ENCODE peak calls at places on chromosomes 2 and 18, in six cellular contexts. R is endothelial cell of umbilical vein, M is A549, W is HCT116, Q is SK-N-SH, A is K562. L is an unnamed sample.

GRCh38 chr2:196459539-196459938 is 180.0 kb upstream of the CCDC150 start:
- DNase-seq in R (no peak), M (no peak), W (no peak), Q (no peak), A (peak; percentile 6), L (peak; percentile 39)

GRCh38 chr18:75161629-75162028 is 47.3 kb downstream of the PTGR3 start:
- DNase-seq in R (peak; percentile 18), M (peak; percentile 61), W (peak; percentile 32), Q (no peak), A (no peak), L (peak; percentile 81)

GRCh38 chr2:29811378-29811777 is 110.0 kb downstream of the ALK start:
- DNase-seq in R (no peak), M (no peak), W (no peak), Q (no peak), A (no peak), L (no peak)

GRCh38 chr2:222993920-222994650 is 57.9 kb upstream of the KCNE4 start:
- DNase-seq in R (peak; percentile 86), M (peak; percentile 41), W (no peak), Q (peak; percentile 47), A (no peak), L (no peak)

GRCh38 chr2:112803691-112804521 is 19.6 kb upstream of the IL1A start:
- DNase-seq in R (no peak), M (peak; percentile 81), W (no peak), Q (no peak), A (peak; percentile 31), L (no peak)

GRCh38 chr18:68660355-68661183 is 54.3 kb downstream of the TMX3 start:
- DNase-seq in R (peak; percentile 42), M (peak; percentile 33), W (peak; percentile 29), Q (peak; percentile 14), A (peak; percentile 8), L (peak; percentile 35)

GRCh38 chr18:2417861-2418610 is 153.3 kb downstream of the METTL4 start:
- DNase-seq in R (no peak), M (no peak), W (no peak), Q (no peak), A (no peak), L (no peak)

GRCh38 chr18:23422751-23423418 is 30.2 kb upstream of the RIOK3 start:
- DNase-seq in R (no peak), M (peak; percentile 56), W (peak; percentile 78), Q (peak; percentile 21), A (peak; percentile 65), L (peak; percentile 95)

GRCh38 chr2:188369365-188369764 is 77.7 kb downstream of the GULP1 start:
- DNase-seq in R (peak; percentile 70), M (peak; percentile 69), W (peak; percentile 35), Q (peak; percentile 18), A (peak; percentile 18), L (peak; percentile 48)

GRCh38 chr2:195663007-195663406 is 6.0 kb downstream of the SLC39A10 start:
- DNase-seq in R (no peak), M (no peak), W (no peak), Q (no peak), A (no peak), L (peak; percentile 45)

GRCh38 chr2:24245986-24246779 is 71.3 kb downstream of the FAM228A start:
- DNase-seq in R (no peak), M (no peak), W (no peak), Q (no peak), A (no peak), L (no peak)

GRCh38 chr2:220356076-220356475 is 728.6 kb downstream of the SLC4A3 start:
- DNase-seq in R (no peak), M (no peak), W (peak; percentile 23), Q (no peak), A (no peak), L (no peak)

GRCh38 chr2:207504513-207505171 is 25.1 kb upstream of the CREB1 start:
- DNase-seq in R (no peak), M (no peak), W (no peak), Q (no peak), A (no peak), L (no peak)

GRCh38 chr2:119647440-119648169 is 31.4 kb upstream of the TMEM177 start:
- DNase-seq in R (peak; percentile 86), M (no peak), W (no peak), Q (no peak), A (no peak), L (peak; percentile 56)

GRCh38 chr2:232309592-232309991 is 69.0 kb upstream of the ALPP start:
- DNase-seq in R (no peak), M (no peak), W (no peak), Q (no peak), A (no peak), L (peak; percentile 45)
- H3K4me3 ChIP-seq in R (no peak overlapping the region), M (no peak overlapping the region), W (no peak overlapping the region), Q (no peak overlapping the region), A (no peak overlapping the region), L (no peak overlapping the region)

GRCh38 chr18:43181711-43182110 is 66.2 kb upstream of the RIT2 start:
- DNase-seq in R (no peak), M (no peak), W (no peak), Q (no peak), A (no peak), L (no peak)
- TF ChIP-seq MAX in R (no peak), M (no peak), W (no peak), Q (no peak), A (no peak), L (no peak)

GRCh38 chr2:72750977-72751639 is 74.7 kb downstream of the EXOC6B start:
- DNase-seq in R (no peak), M (no peak), W (no peak), Q (no peak), A (no peak), L (no peak)
- H3K4me3 ChIP-seq in R (no peak overlapping the region), M (no peak overlapping the region), W (no peak overlapping the region), Q (no peak overlapping the region), A (no peak overlapping the region), L (no peak overlapping the region)

GRCh38 chr2:228689049-228689448 is 507.6 kb upstream of the SPHKAP start:
- DNase-seq in R (no peak), M (peak; percentile 6), W (no peak), Q (peak; percentile 60), A (no peak), L (peak; percentile 40)
- TF ChIP-seq MAX in R (no peak), M (no peak), W (no peak), Q (no peak), A (no peak), L (no peak)

GRCh38 chr2:97992836-97993825 is 2.6 kb downstream of the TMEM131 start:
- DNase-seq in R (no peak), M (no peak), W (no peak), Q (no peak), A (no peak), L (no peak)
- H3K4me3 ChIP-seq in R (no peak overlapping the region), M (no peak overlapping the region), W (no peak overlapping the region), Q (peak overlapping the region; percentile 93), A (peak overlapping the region; percentile 86), L (peak overlapping the region; percentile 93)

DNA sequence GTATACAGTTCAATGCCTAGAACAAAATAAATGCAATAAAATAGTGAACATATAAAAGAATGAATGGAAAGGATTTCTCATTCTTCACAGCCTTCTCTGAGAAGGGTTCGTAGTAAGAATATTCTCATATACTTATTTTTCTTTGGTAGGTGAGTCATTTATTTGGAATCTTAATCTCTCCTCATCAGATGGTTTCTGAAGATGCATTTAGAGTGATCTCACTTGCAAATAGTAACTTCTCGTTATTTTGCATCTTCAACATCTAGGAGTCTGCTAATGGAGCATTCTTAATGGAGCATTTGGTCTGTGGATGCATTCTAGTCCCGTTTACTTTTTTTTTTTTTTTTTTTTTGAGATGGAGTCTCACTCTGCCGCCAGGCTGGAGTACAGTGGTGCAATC is 3.9 kb downstream of the UBXN4 start:
- DNase-seq in R (peak; percentile 28), M (no peak), W (no peak), Q (no peak), A (no peak), L (no peak)
- TF ChIP-seq MAX in R (no peak), M (no peak), W (no peak), Q (no peak), A (no peak), L (no peak)